ENCODE peak calls at places on chromosome 12, in six cellular contexts. L is AG10803, B is lower lobe of right lung, R is heart left ventricle, D is cardiac muscle cell, P is endodermal cell. A is an unnamed sample.

GRCh38 chr12:4246116-4246515 is 27.4 kb upstream of the CCND2 start:
- DNase-seq in L (no peak), B (no peak), R (no peak), D (no peak), P (no peak), A (no peak)

GRCh38 chr12:115433014-115433634 is 749.1 kb upstream of the TBX3 start:
- DNase-seq in L (no peak), B (no peak), R (no peak), D (no peak), P (peak), A (no peak)

GRCh38 chr12:86349196-86349595 is 93.0 kb upstream of the MGAT4C start:
- DNase-seq in L (no peak), B (no peak), R (no peak), D (no peak), P (no peak), A (peak)

GRCh38 chr12:57765003-57765697 is 1.7 kb downstream of the CYP27B1 start:
- DNase-seq in L (no peak), B (peak), R (no peak), D (peak), P (peak), A (no peak)

GRCh38 chr12:9606736-9607372 is 862 bp downstream of the KLRB1 start:
- DNase-seq in L (no peak), B (no peak), R (no peak), D (no peak), P (no peak), A (no peak)

GRCh38 chr12:85283560-85283959 is 3.5 kb downstream of the ALX1 start:
- DNase-seq in L (no peak), B (no peak), R (no peak), D (no peak), P (no peak), A (no peak)

GRCh38 chr12:104929926-104930325 is 28.2 kb downstream of the SLC41A2 start:
- DNase-seq in L (peak), B (no peak), R (no peak), D (no peak), P (no peak), A (no peak)

GRCh38 chr12:45730842-45731336 is 1.4 kb downstream of the ARID2 start:
- DNase-seq in L (peak), B (no peak), R (no peak), D (peak), P (no peak), A (no peak)

GRCh38 chr12:125220404-125221273 is 155.4 kb downstream of the AACS start:
- DNase-seq in L (no peak), B (no peak), R (no peak), D (peak), P (peak), A (no peak)

GRCh38 chr12:65139389-65139788 is 18.3 kb upstream of the WIF1 start:
- DNase-seq in L (no peak), B (no peak), R (no peak), D (no peak), P (no peak), A (no peak)

GRCh38 chr12:59780605-59781135 is 184.8 kb downstream of the SLC16A7 start:
- DNase-seq in L (peak), B (no peak), R (no peak), D (peak), P (peak), A (no peak)

GRCh38 chr12:88334271-88334670 is 192.2 kb downstream of the TMTC3 start:
- DNase-seq in L (no peak), B (no peak), R (no peak), D (no peak), P (no peak), A (no peak)

GRCh38 chr12:77943466-77943865 is 112.8 kb downstream of the NAV3 start:
- DNase-seq in L (peak), B (no peak), R (no peak), D (no peak), P (no peak), A (no peak)

GRCh38 chr12:91529829-91530228 is 347.2 kb upstream of the DCN start:
- DNase-seq in L (no peak), B (no peak), R (no peak), D (no peak), P (no peak), A (peak)

GRCh38 chr12:2429032-2429431 is 365.7 kb upstream of the FKBP4 start:
- DNase-seq in L (peak), B (no peak), R (no peak), D (no peak), P (no peak), A (no peak)

GRCh38 chr12:21252070-21252469 is 82.6 kb downstream of the SLCO1A2 start:
- DNase-seq in L (no peak), B (no peak), R (peak), D (peak), P (no peak), A (no peak)

GRCh38 chr12:124479680-124480468 is 87.5 kb downstream of the NCOR2 start:
- DNase-seq in L (no peak), B (no peak), R (peak), D (no peak), P (no peak), A (no peak)

GRCh38 chr12:50971946-50972345 is 19.6 kb downstream of the HIGD1C start:
- DNase-seq in L (peak), B (no peak), R (no peak), D (no peak), P (no peak), A (no peak)

GRCh38 chr12:47808574-47809380 is 10.9 kb downstream of the HDAC7 start:
- DNase-seq in L (no peak), B (no peak), R (no peak), D (no peak), P (peak), A (no peak)

GRCh38 chr12:30968211-30968610 is 41.7 kb downstream of the TSPAN11 start:
- DNase-seq in L (no peak), B (no peak), R (peak), D (peak), P (no peak), A (no peak)

GRCh38 chr12:92403210-92404175 is 257.8 kb upstream of the BTG1 start:
- DNase-seq in L (no peak), B (no peak), R (no peak), D (no peak), P (no peak), A (no peak)

GRCh38 chr12:2662524-2662923 is 132.2 kb upstream of the FKBP4 start:
- DNase-seq in L (no peak), B (no peak), R (no peak), D (no peak), P (peak), A (peak)

GRCh38 chr12:69468237-69469026 is 1.8 kb upstream of the FRS2 start:
- DNase-seq in L (no peak), B (no peak), R (no peak), D (no peak), P (peak), A (no peak)

GRCh38 chr12:69469854-69470188 is 367 bp upstream of the FRS2 start:
- DNase-seq in L (no peak), B (no peak), R (no peak), D (no peak), P (no peak), A (no peak)

GRCh38 chr12:69473229-69473628 is 3.0 kb downstream of the FRS2 start:
- DNase-seq in L (no peak), B (no peak), R (no peak), D (no peak), P (no peak), A (no peak)

GRCh38 chr12:69470189-69471094 is at the start of gene FRS2:
- DNase-seq in L (peak), B (peak), R (peak), D (peak), P (peak), A (peak)

DNA sequence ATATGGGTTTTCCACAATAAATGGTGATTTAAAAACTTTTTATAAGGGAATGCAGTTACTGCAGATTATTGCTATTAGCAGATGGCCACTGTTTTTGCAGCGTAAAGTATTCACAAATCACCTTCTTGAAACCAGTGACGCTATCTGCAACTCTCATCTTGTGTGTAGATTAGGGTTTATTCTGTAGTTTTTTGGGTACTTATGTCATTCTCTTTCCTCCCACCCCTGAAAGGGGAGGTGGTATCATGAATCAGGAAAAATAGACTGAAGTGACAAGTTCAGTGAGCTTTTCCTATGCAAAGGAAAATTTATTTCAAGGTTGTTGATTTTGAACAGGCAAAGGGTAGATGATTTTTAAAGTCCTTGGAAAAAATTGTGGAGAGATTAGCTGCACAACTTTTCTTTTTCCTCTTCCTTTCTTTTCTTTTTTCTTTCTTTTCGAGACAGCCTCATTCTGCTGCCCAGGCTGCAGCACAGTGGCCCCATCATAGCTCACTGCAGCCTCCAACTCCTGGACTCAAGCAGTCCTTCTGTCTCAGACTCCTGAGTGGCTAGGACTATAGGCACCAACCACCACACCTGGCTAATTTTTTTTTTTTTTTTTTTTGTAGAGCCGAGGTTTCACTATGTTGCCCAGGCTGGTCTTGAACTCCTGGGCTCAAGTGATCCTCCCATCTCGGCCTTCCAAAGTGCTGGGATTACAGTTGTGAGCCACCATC is 1.6 kb downstream of the FRS2 start:
- DNase-seq in L (no peak), B (no peak), R (no peak), D (no peak), P (no peak), A (no peak)
- H3K4me3 ChIP-seq in L (peak), B (peak), R (peak), D (peak), P (peak), A (peak)

GRCh38 chr12:189622-189962 is 24.4 kb downstream of the SLC6A12 start:
- DNase-seq in L (no peak), B (peak), R (peak), D (no peak), P (no peak), A (no peak)

GRCh38 chr12:186006-186625 is 27.8 kb downstream of the SLC6A12 start:
- DNase-seq in L (no peak), B (no peak), R (no peak), D (no peak), P (no peak), A (no peak)

GRCh38 chr12:191541-191940 is 22.4 kb downstream of the SLC6A12 start:
- DNase-seq in L (no peak), B (no peak), R (no peak), D (no peak), P (no peak), A (no peak)

GRCh38 chr12:190881-191280 is 23.1 kb downstream of the SLC6A12 start:
- DNase-seq in L (no peak), B (peak), R (no peak), D (no peak), P (no peak), A (no peak)

DNA sequence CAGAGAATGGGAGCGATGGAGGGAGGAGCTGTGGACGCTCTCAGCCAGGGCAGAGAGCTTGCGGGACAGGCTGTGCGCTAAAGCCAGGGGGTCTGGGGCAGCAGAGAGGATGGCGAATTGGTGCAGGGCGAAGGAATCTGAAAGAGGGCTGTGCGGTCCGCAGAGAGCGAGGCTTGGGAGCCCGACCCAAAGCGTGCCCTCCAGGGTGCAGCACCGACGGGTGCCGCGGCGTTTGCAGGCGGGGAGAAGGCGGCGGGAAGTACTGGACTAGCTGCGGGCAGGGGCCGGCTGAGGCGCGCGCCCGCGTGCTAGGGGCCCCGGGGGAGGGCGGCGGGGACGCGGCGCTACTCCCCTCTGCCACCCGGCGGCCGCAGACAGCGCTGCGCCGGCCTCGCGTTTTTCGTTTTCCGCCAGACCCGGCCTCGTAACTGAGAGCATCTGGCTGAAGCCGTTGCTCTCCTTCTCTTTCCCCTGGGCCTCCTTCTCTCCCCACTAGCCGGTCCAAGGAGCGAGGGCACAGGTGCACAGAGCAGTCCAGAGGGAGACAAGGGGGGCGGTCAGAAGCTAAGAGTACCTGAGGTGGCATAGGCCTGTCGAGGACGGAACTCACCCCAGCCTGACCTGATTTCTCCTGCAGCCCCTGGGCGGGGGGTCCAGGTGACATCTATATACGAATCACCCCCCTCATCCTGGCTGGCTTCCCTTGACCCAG is 24.9 kb downstream of the SLC6A12 start:
- DNase-seq in L (peak), B (peak), R (no peak), D (peak), P (peak), A (no peak)
- TF ChIP-seq CTCF in L (peak), B (peak), R (peak), D (peak), P (peak), A (peak)

GRCh38 chr12:41511247-41511646 is 323.1 kb downstream of the PDZRN4 start:
- DNase-seq in L (no peak), B (no peak), R (no peak), D (no peak), P (no peak), A (no peak)
- H3K4me3 ChIP-seq in L (no peak), B (no peak), R (no peak), D (no peak), P (no peak), A (no peak)

DNA sequence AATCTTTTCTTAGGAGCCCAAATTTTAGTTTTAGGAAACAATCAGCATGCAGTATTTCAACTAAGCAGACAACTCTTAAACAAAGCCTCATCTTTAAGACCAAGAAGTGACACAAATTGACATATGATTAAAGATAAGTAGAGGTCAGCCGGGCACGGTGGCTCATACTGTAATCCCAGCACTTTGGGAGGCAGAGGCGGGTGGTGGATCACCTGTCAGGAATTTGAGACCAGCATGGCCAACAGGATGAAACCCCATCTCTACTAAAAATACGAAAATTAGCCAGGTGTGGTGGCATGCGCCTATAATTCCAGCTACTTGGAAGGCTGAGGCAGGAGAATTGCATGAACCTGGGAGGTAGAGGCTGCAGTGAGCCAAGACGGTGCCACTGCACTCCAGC is 35.8 kb downstream of the BLTP3B start:
- DNase-seq in L (no peak), B (no peak), R (no peak), D (no peak), P (no peak), A (no peak)
- TF ChIP-seq CTCF in L (no peak), B (no peak), R (no peak), D (no peak), P (no peak), A (no peak)

GRCh38 chr12:117968084-117968789 is 553 bp downstream of the KSR2 start:
- DNase-seq in L (no peak), B (no peak), R (no peak), D (no peak), P (peak), A (no peak)

GRCh38 chr12:117967512-117967911 is 1.3 kb downstream of the KSR2 start:
- DNase-seq in L (no peak), B (no peak), R (no peak), D (no peak), P (peak), A (no peak)

GRCh38 chr12:117967043-117967442 is 1.7 kb downstream of the KSR2 start:
- DNase-seq in L (no peak), B (no peak), R (no peak), D (no peak), P (peak), A (no peak)

GRCh38 chr12:117970334-117970733 is 1.5 kb upstream of the KSR2 start:
- DNase-seq in L (no peak), B (no peak), R (no peak), D (no peak), P (peak), A (no peak)

GRCh38 chr12:117968826-117969659 is at the start of gene KSR2:
- DNase-seq in L (peak), B (peak), R (no peak), D (peak), P (peak), A (peak)
- H3K4me3 ChIP-seq in L (peak), B (peak), R (peak), D (peak), P (peak), A (peak)

GRCh38 chr12:53048780-53049401 is 974 bp upstream of the TNS2 start:
- DNase-seq in L (peak), B (no peak), R (peak), D (peak), P (peak), A (no peak)

GRCh38 chr12:53049582-53050318 is at the start of gene TNS2:
- DNase-seq in L (peak), B (peak), R (peak), D (peak), P (peak), A (no peak)

GRCh38 chr12:53047221-53048032 is 2.4 kb upstream of the TNS2 start:
- DNase-seq in L (peak), B (peak), R (peak), D (peak), P (peak), A (no peak)

GRCh38 chr12:53046655-53047220 is 3.1 kb upstream of the TNS2 start:
- DNase-seq in L (peak), B (peak), R (peak), D (peak), P (peak), A (no peak)

GRCh38 chr12:53048033-53048779 is 1.7 kb upstream of the TNS2 start:
- DNase-seq in L (peak), B (peak), R (peak), D (no peak), P (peak), A (no peak)
- TF ChIP-seq CTCF in L (peak), B (peak), R (no peak), D (no peak), P (peak), A (peak)

DNA sequence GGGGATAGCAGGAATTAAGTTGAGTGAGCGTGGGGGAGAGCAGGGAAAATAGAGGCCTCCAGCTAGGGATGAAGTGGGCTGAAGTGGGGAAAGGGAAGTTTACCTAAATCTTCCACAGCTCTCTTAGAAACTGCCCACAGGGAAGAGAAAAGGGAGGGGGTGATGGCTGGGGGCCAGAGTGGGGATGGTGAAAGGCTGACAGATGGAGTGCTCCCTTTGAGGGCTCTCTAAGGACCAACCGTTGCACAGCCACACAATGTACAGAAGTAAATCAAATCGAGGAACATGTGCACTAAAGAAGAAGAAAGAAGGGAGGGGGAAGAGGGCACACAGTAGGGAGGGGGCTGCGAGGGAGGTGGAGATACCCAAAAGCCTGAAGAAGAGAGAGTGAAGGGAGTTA is 10.6 kb upstream of the NEUROD4 start:
- DNase-seq in L (no peak), B (no peak), R (no peak), D (no peak), P (no peak), A (no peak)
- H3K4me3 ChIP-seq in L (no peak), B (no peak), R (no peak), D (no peak), P (no peak), A (no peak)

DNA sequence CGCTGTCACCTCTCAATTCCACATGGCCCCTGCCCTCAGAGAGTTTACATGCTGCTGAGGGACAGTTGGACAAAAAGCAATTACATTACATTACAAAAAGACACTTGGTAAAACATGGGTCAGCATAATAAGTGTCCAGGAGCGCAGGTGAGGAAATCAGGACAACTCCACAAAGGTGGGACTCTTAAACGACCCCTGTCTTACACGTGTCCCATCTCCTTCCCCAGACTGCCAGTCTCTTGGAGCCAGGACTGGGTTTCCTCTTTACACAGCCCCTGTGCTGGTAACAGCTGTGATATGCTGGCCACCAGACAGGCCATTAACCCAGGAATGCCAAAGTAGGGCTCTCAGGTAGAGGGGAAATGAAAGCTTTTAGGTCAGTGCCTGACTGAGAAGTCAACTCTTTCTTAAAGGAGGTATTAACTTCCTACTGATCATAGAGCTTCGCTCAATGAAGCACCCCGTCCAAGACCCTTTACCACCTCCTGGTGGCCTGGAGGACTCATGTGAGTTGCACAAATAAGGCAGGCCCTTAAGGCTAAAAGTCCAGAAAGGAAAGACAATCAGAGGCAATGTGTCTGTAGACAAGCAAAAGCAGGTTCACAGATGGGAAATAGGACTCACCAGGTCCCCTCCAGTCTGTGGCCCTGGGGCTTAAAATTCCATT is 55.5 kb downstream of the ANO2 start:
- DNase-seq in L (no peak), B (no peak), R (no peak), D (no peak), P (peak), A (no peak)
- TF ChIP-seq CTCF in L (no peak), B (no peak), R (no peak), D (no peak), P (peak), A (no peak)